ENCODE peak calls at places on chromosomes 7 and 10, in eight cellular contexts. Y is adipocyte, A is RPMI7951, G is NB4, J is D721Med, P is T47D, V is frontal cortex, F is heart left ventricle. I is an unnamed sample.

GRCh38 chr10:3074145-3074665 is 6.9 kb downstream of the PFKP start:
- DNase-seq in P (peak), G (no peak), J (no peak), Y (no peak), V (no peak), F (no peak), A (peak), I (no peak)

GRCh38 chr10:17910144-17910789 is 41.5 kb upstream of the SLC39A12 start:
- DNase-seq in J (no peak), V (peak), P (peak), A (peak), F (no peak), Y (peak), G (peak), I (no peak)

GRCh38 chr7:26515462-26515861 is 223.8 kb downstream of the SNX10 start:
- DNase-seq in A (peak), Y (no peak), G (no peak), P (peak), F (no peak), V (no peak), J (no peak), I (no peak)

GRCh38 chr7:80165177-80165576 is 30.5 kb downstream of the GNAI1 start:
- DNase-seq in J (no peak), A (no peak), G (no peak), F (no peak), V (no peak), P (no peak), Y (no peak), I (no peak)

GRCh38 chr10:67618116-67618515 is 77.9 kb downstream of the CTNNA3 start:
- DNase-seq in F (no peak), A (no peak), J (no peak), G (no peak), Y (peak), P (no peak), V (no peak), I (no peak)

GRCh38 chr7:102424129-102424551 is 9.2 kb upstream of the ORAI2 start:
- DNase-seq in Y (no peak), V (no peak), J (no peak), F (no peak), A (no peak), G (no peak), P (no peak), I (no peak)

GRCh38 chr7:91286432-91286831 is 22.2 kb downstream of the FZD1 start:
- DNase-seq in V (no peak), G (no peak), Y (no peak), F (no peak), A (no peak), P (no peak), J (no peak), I (no peak)

GRCh38 chr7:137885623-137886022 is 38.8 kb upstream of the DGKI start:
- DNase-seq in Y (no peak), A (no peak), V (no peak), J (no peak), P (no peak), F (no peak), G (no peak), I (no peak)

GRCh38 chr10:101693701-101694055 is 1.3 kb downstream of the FBXW4 start:
- DNase-seq in J (no peak), G (peak), A (peak), P (no peak), F (no peak), V (no peak), Y (peak), I (no peak)

GRCh38 chr7:139389774-139390173 is 30.1 kb downstream of the LUC7L2 start:
- DNase-seq in A (no peak), G (no peak), F (no peak), J (no peak), P (no peak), V (no peak), Y (no peak), I (no peak)

GRCh38 chr7:79823246-79823951 is 311.2 kb upstream of the GNAI1 start:
- DNase-seq in J (no peak), G (no peak), V (no peak), F (no peak), Y (peak), A (no peak), P (no peak), I (no peak)

GRCh38 chr10:126904807-126905686 is at the start of gene DOCK1:
- DNase-seq in P (peak), J (no peak), A (peak), G (no peak), F (peak), V (peak), Y (peak), I (no peak)

GRCh38 chr7:105790996-105791395 is 85.4 kb downstream of the ATXN7L1 start:
- DNase-seq in P (no peak), Y (no peak), F (no peak), J (no peak), G (no peak), V (no peak), A (no peak), I (no peak)

GRCh38 chr7:148697256-148697841 is 1.4 kb upstream of the CUL1 start:
- DNase-seq in Y (peak), F (no peak), G (peak), V (peak), J (no peak), A (peak), P (no peak), I (no peak)

GRCh38 chr7:125436220-125436619 is 506.6 kb upstream of the POT1 start:
- DNase-seq in A (no peak), P (no peak), V (no peak), G (no peak), Y (no peak), J (no peak), F (no peak), I (no peak)

GRCh38 chr10:12193193-12193592 is 2.5 kb downstream of the NUDT5 start:
- DNase-seq in G (peak), J (no peak), Y (peak), A (no peak), F (no peak), P (no peak), V (no peak), I (no peak)

GRCh38 chr7:150902078-150903033 is 50.0 kb downstream of the AOC1 start:
- DNase-seq in V (no peak), F (no peak), Y (no peak), P (no peak), G (no peak), J (no peak), A (no peak), I (no peak)

GRCh38 chr10:24440817-24441790 is 232.2 kb downstream of the KIAA1217 start:
- DNase-seq in G (no peak), J (no peak), P (no peak), V (no peak), F (no peak), Y (peak), A (peak), I (no peak)

GRCh38 chr7:128076831-128077271 is 45.6 kb upstream of the LRRC4 start:
- DNase-seq in G (peak), Y (no peak), A (no peak), J (no peak), V (no peak), P (no peak), F (peak), I (no peak)

GRCh38 chr7:87146740-87147386 is 5.4 kb upstream of the DMTF1 start:
- DNase-seq in J (no peak), F (peak), A (no peak), Y (no peak), G (no peak), P (no peak), V (no peak), I (no peak)

GRCh38 chr7:45988405-45989057 is 67.5 kb upstream of the IGFBP3 start:
- DNase-seq in Y (no peak), V (no peak), J (no peak), A (no peak), G (no peak), F (no peak), P (no peak), I (no peak)

GRCh38 chr10:121058082-121058481 is 206.9 kb downstream of the WDR11 start:
- DNase-seq in F (no peak), G (no peak), P (no peak), Y (no peak), A (no peak), J (no peak), V (no peak), I (no peak)

GRCh38 chr7:28685291-28685659 is 272.9 kb downstream of the TRIL start:
- DNase-seq in F (peak), G (peak), A (no peak), P (no peak), V (no peak), J (no peak), Y (no peak), I (no peak)

I was measured in esophagus squamous epithelium.